ENCODE peak calls at places on chromosomes 11 and 22, in six cellular contexts. O is lower lobe of right lung, Y is upper lobe of right lung, T is Caco-2, F is transverse colon, Z is heart right ventricle. U is an unnamed sample. For H3K9me3 and H3K36me3, the result is how much of the 10 kb centered on the place peaks cover.

GRCh38 chr22:31212783-31213626 is 907 bp downstream of the LIMK2 start:
- DNase-seq in O (no peak), Y (no peak), T (no peak), F (no peak), Z (no peak), U (no peak)

GRCh38 chr11:107651672-107652071 is 60.2 kb downstream of the SLN start:
- DNase-seq in O (no peak), Y (no peak), T (no peak), F (no peak), Z (no peak), U (no peak)

GRCh38 chr11:26027887-26028286 is 304.0 kb upstream of the ANO3 start:
- DNase-seq in O (no peak), Y (no peak), T (no peak), F (no peak), Z (no peak), U (no peak)

GRCh38 chr11:76163289-76163880 is 42.9 kb downstream of the WNT11 start:
- DNase-seq in O (peak), Y (no peak), T (no peak), F (no peak), Z (no peak), U (no peak)

GRCh38 chr22:35400335-35400680 is 368 bp downstream of the MCM5 start:
- DNase-seq in O (no peak), Y (no peak), T (no peak), F (no peak), Z (no peak), U (no peak)

GRCh38 chr22:18060646-18061620 is 16.9 kb upstream of the PEX26 start:
- DNase-seq in O (no peak), Y (peak), T (peak), F (peak), Z (no peak), U (no peak)

GRCh38 chr11:120123946-120124345 is 14.0 kb downstream of the TRIM29 start:
- DNase-seq in O (no peak), Y (no peak), T (no peak), F (peak), Z (no peak), U (no peak)

GRCh38 chr11:60899021-60899936 is 7.1 kb downstream of the PRPF19 start:
- DNase-seq in O (no peak), Y (no peak), T (no peak), F (no peak), Z (no peak), U (no peak)

GRCh38 chr11:41115066-41115465 is 344.4 kb downstream of the LRRC4C start:
- DNase-seq in O (no peak), Y (no peak), T (no peak), F (no peak), Z (no peak), U (no peak)

GRCh38 chr11:102457865-102458264 is 5.3 kb upstream of the TMEM123 start:
- DNase-seq in O (no peak), Y (no peak), T (no peak), F (no peak), Z (no peak), U (no peak)

GRCh38 chr22:20297414-20298109 is 22.3 kb downstream of the DGCR6L start:
- DNase-seq in O (no peak), Y (no peak), T (no peak), F (no peak), Z (no peak), U (no peak)

GRCh38 chr11:124751391-124751740 is 689 bp downstream of the VSIG2 start:
- DNase-seq in O (no peak), Y (no peak), T (no peak), F (no peak), Z (no peak), U (no peak)

GRCh38 chr11:96167233-96167632 is 175.8 kb downstream of the MAML2 start:
- DNase-seq in O (no peak), Y (no peak), T (no peak), F (no peak), Z (no peak), U (no peak)

GRCh38 chr11:17250561-17251350 is 25.8 kb upstream of the NUCB2 start:
- DNase-seq in O (no peak), Y (no peak), T (no peak), F (no peak), Z (no peak), U (no peak)

GRCh38 chr11:16606784-16607674 is 131.4 kb upstream of the C11orf58 start:
- DNase-seq in O (peak), Y (peak), T (peak), F (peak), Z (peak), U (peak)

GRCh38 chr11:14971865-14972580 is at the start of gene CALCA:
- DNase-seq in O (no peak), Y (no peak), T (no peak), F (no peak), Z (no peak), U (no peak)

GRCh38 chr11:67698247-67698646 is 23.8 kb upstream of the ALDH3B2 start:
- DNase-seq in O (no peak), Y (no peak), T (peak), F (no peak), Z (no peak), U (no peak)

GRCh38 chr11:115996808-115997188 is 492.6 kb upstream of the CADM1 start:
- DNase-seq in O (no peak), Y (no peak), T (no peak), F (no peak), Z (no peak), U (no peak)

GRCh38 chr22:47784991-47785390 is 1022.5 kb downstream of the TBC1D22A start:
- DNase-seq in O (no peak), Y (no peak), T (no peak), F (no peak), Z (no peak), U (no peak)

GRCh38 chr11:7436657-7437056 is 48.6 kb upstream of the OLFML1 start:
- DNase-seq in O (no peak), Y (no peak), T (no peak), F (no peak), Z (no peak), U (no peak)

GRCh38 chr11:72764503-72764902 is 12.3 kb upstream of the ARAP1 start:
- DNase-seq in O (peak), Y (peak), T (peak), F (peak), Z (no peak), U (no peak)

GRCh38 chr11:14519692-14520085 is 497 bp downstream of the PSMA1 start:
- DNase-seq in O (no peak), Y (no peak), T (no peak), F (no peak), Z (no peak), U (no peak)

GRCh38 chr11:15901790-15902189 is 454.6 kb downstream of the SOX6 start:
- DNase-seq in O (no peak), Y (peak), T (no peak), F (peak), Z (no peak), U (no peak)

GRCh38 chr11:107653077-107653476 is 58.8 kb downstream of the SLN start:
- DNase-seq in O (no peak), Y (no peak), T (no peak), F (no peak), Z (no peak), U (no peak)

GRCh38 chr11:12683857-12684256 is 9.6 kb downstream of the TEAD1 start:
- DNase-seq in O (no peak), Y (no peak), T (no peak), F (no peak), Z (no peak), U (no peak)

GRCh38 chr22:32206774-32207758 is 2.2 kb upstream of the RFPL2 start:
- DNase-seq in O (no peak), Y (no peak), T (no peak), F (peak), Z (no peak), U (no peak)

GRCh38 chr11:126474220-126474619 is 118.7 kb downstream of the ST3GAL4 start:
- DNase-seq in O (no peak), Y (no peak), T (no peak), F (no peak), Z (no peak), U (no peak)

GRCh38 chr11:69663326-69663725 is 11.8 kb downstream of the LTO1 start:
- DNase-seq in O (peak), Y (no peak), T (peak), F (no peak), Z (no peak), U (no peak)

GRCh38 chr11:97201743-97202612 is 812.2 kb downstream of the JRKL start:
- DNase-seq in O (no peak), Y (no peak), T (no peak), F (no peak), Z (peak), U (no peak)

GRCh38 chr22:33625959-33626358 is 294.3 kb downstream of the LARGE1 start:
- DNase-seq in O (no peak), Y (no peak), T (no peak), F (no peak), Z (no peak), U (no peak)

GRCh38 chr22:30404307-30404706 is 7.5 kb downstream of the SEC14L2 start:
- DNase-seq in O (no peak), Y (no peak), T (no peak), F (no peak), Z (no peak), U (no peak)

GRCh38 chr22:19658967-19659804 is 55.1 kb upstream of the SEPTIN5 start:
- DNase-seq in O (no peak), Y (no peak), T (no peak), F (no peak), Z (no peak), U (no peak)

GRCh38 chr11:73888244-73888643 is 11.4 kb downstream of the PAAF1 start:
- DNase-seq in O (no peak), Y (no peak), T (no peak), F (no peak), Z (no peak), U (no peak)

GRCh38 chr11:79441159-79441875 is 487 bp upstream of the TENM4 start:
- DNase-seq in O (no peak), Y (no peak), T (no peak), F (no peak), Z (no peak), U (peak)

GRCh38 chr11:62615521-62615920 is 2.5 kb downstream of the ROM1 start:
- DNase-seq in O (no peak), Y (no peak), T (no peak), F (no peak), Z (no peak), U (no peak)

GRCh38 chr11:19241260-19242183 is 777 bp upstream of the E2F8 start:
- DNase-seq in O (peak), Y (peak), T (peak), F (peak), Z (peak), U (no peak)

GRCh38 chr11:19218801-19219460 is 17.1 kb upstream of the CSRP3 start:
- DNase-seq in O (no peak), Y (no peak), T (no peak), F (no peak), Z (peak), U (no peak)

GRCh38 chr11:118176400-118177134 is at the start of gene SCN2B:
- DNase-seq in O (no peak), Y (no peak), T (no peak), F (no peak), Z (no peak), U (no peak)

GRCh38 chr22:11626422-11626773 is 3901.6 kb upstream of the OR11H1 start:
- DNase-seq in O (no peak), Y (peak), T (no peak), F (no peak), Z (no peak), U (no peak)
- H3K9me3 ChIP-seq in O (under half), Y (under half), T (under half), F (half or more), Z (under half), U (under half)

GRCh38 chr11:65414776-65415498 is 7.7 kb upstream of the NEAT1 start:
- DNase-seq in O (peak), Y (peak), T (peak), F (peak), Z (no peak), U (peak)

GRCh38 chr11:65410936-65411680 is 11.5 kb upstream of the NEAT1 start:
- DNase-seq in O (peak), Y (peak), T (peak), F (no peak), Z (no peak), U (peak)

GRCh38 chr11:65415499-65416340 is 6.9 kb upstream of the NEAT1 start:
- DNase-seq in O (peak), Y (peak), T (peak), F (peak), Z (no peak), U (peak)

GRCh38 chr11:65412271-65413076 is 10.1 kb upstream of the NEAT1 start:
- DNase-seq in O (peak), Y (peak), T (peak), F (no peak), Z (peak), U (no peak)

GRCh38 chr11:65411681-65412070 is 10.9 kb upstream of the NEAT1 start:
- DNase-seq in O (peak), Y (no peak), T (no peak), F (no peak), Z (no peak), U (no peak)
- H3K36me3 ChIP-seq in O (half or more), Y (half or more), T (under half), F (under half), Z (under half), U (under half)

GRCh38 chr11:1412377-1413095 is 22.8 kb downstream of the BRSK2 start:
- DNase-seq in O (no peak), Y (no peak), T (no peak), F (no peak), Z (no peak), U (no peak)

GRCh38 chr11:1410366-1411291 is 20.9 kb downstream of the BRSK2 start:
- DNase-seq in O (no peak), Y (no peak), T (no peak), F (no peak), Z (no peak), U (no peak)

GRCh38 chr11:1411301-1411700 is 21.6 kb downstream of the BRSK2 start:
- DNase-seq in O (no peak), Y (no peak), T (no peak), F (no peak), Z (no peak), U (no peak)

GRCh38 chr11:1415631-1416030 is 25.9 kb downstream of the BRSK2 start:
- DNase-seq in O (no peak), Y (no peak), T (no peak), F (no peak), Z (no peak), U (no peak)

DNA sequence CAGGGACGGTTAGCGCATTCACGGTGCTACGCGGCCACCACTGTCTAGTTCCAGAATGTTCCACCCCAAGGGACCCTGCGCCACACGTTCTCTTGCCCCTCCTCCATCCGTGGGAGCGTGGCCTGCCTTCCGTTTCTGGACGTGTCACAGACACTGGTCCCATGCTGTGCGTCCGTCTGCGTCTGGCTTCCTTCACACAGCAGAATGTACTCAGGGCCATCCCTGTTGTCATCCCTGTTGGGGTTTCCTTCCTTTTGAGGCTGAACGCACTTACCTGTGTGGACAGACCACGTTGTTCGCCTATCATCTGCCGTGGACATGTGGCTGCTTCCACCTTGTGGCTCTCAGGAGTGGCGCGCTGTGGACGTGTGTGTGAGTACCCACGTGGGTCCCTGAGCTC is 24.9 kb downstream of the BRSK2 start:
- DNase-seq in O (no peak), Y (no peak), T (no peak), F (no peak), Z (no peak), U (no peak)
- H3K9me3 ChIP-seq in O (under half), Y (under half), T (under half), F (under half), Z (under half), U (under half)

DNA sequence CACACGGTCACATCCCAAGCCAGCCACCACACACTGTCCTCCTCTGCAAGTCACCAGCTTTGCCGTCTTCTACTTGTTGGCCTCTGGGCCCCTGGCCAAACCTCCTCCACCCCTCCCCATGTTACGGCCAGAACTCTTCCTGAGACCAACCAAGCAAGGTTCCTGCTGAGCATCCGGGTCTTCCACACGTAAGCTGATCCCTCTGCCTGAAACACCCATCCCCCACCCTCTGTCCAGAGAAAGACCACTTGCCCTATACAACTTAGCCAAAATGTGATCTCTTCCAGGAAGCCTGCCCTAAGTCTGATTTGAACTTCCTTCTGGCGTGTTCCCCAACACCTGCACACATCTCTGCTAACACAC is 16.1 kb upstream of the CHADL start:
- DNase-seq in O (no peak), Y (no peak), T (no peak), F (no peak), Z (peak), U (no peak)
- H3K36me3 ChIP-seq in O (half or more), Y (half or more), T (under half), F (under half), Z (under half), U (under half)

U was measured in ovary.